ENCODE peak calls at places on chromosomes 6 and 20, in four cellular contexts. W is occipital lobe, H is midbrain, L is HCEC 1CT. P is an unnamed sample.

GRCh38 chr6:116136373-116136772 is 10.4 kb upstream of the COL10A1 start:
- DNase-seq in L (no peak), W (no peak), H (no peak), P (no peak)

GRCh38 chr6:75204222-75204958 is 1.5 kb downstream of the COL12A1 start:
- DNase-seq in H (peak), W (peak), L (peak), P (peak)

GRCh38 chr20:39112196-39112743 is 150.1 kb downstream of the DHX35 start:
- DNase-seq in H (peak), W (no peak), L (peak), P (peak)

GRCh38 chr6:74605942-74606341 is 599.9 kb downstream of the COL12A1 start:
- DNase-seq in W (no peak), L (peak), H (no peak), P (peak)

GRCh38 chr20:13650474-13650873 is 11.7 kb upstream of the TASP1 start:
- DNase-seq in L (no peak), H (no peak), W (no peak), P (no peak)

GRCh38 chr6:76881414-76881813 is 581.9 kb downstream of the HTR1B start:
- DNase-seq in W (no peak), L (peak), H (no peak), P (no peak)

GRCh38 chr6:24854077-24854670 is 55.5 kb upstream of the ARMH2 start:
- DNase-seq in L (no peak), W (no peak), H (no peak), P (no peak)

GRCh38 chr20:25025986-25026605 is 31.8 kb downstream of the ACSS1 start:
- DNase-seq in H (peak), L (no peak), W (no peak), P (no peak)

GRCh38 chr6:146700078-146700686 is 101.4 kb downstream of the ADGB start:
- DNase-seq in L (peak), W (peak), H (peak), P (peak)

P was measured in ELR.